ENCODE peak calls at places on chromosomes 1 and 21, in nine cellular contexts. U, E, X, P, V, Q, R, K and W are unnamed samples.

GRCh38 chr1:49397086-49397485 is 620.4 kb upstream of the BEND5 start:
- DNase-seq in U (no peak), Q (no peak), E (no peak), P (no peak), V (no peak), R (no peak), X (no peak), K (no peak), W (no peak)

GRCh38 chr1:3903141-3904005 is 3.3 kb upstream of the C1orf174 start:
- DNase-seq in R (peak), K (no peak), P (no peak), E (no peak), X (no peak), Q (no peak), U (no peak), V (no peak), W (no peak)

GRCh38 chr1:93672069-93672468 is 9.6 kb downstream of the BCAR3 start:
- DNase-seq in V (peak), P (no peak), U (peak), E (peak), Q (no peak), X (peak), K (peak), R (peak), W (peak)

GRCh38 chr1:93608188-93609109 is 73.2 kb downstream of the BCAR3 start:
- DNase-seq in V (peak), E (peak), U (no peak), R (peak), Q (peak), K (no peak), X (no peak), P (no peak), W (no peak)

GRCh38 chr1:167263784-167264464 is 43.2 kb downstream of the POU2F1 start:
- DNase-seq in K (no peak), Q (no peak), E (no peak), P (no peak), V (no peak), X (no peak), U (peak), R (no peak), W (peak)

GRCh38 chr1:193730017-193730416 is 543.6 kb upstream of the B3GALT2 start:
- DNase-seq in R (peak), U (peak), X (peak), Q (no peak), V (no peak), P (no peak), E (peak), K (no peak), W (no peak)

GRCh38 chr1:212132040-212132439 is 96.5 kb downstream of the DTL start:
- DNase-seq in X (peak), V (no peak), E (peak), R (peak), Q (no peak), P (no peak), U (no peak), K (peak), W (no peak)

GRCh38 chr1:41379741-41380130 is 18.5 kb downstream of the FOXO6 start:
- DNase-seq in K (no peak), E (no peak), Q (no peak), P (no peak), U (no peak), V (no peak), X (no peak), R (no peak), W (no peak)

GRCh38 chr1:243179714-243180113 is 75.4 kb downstream of the CEP170 start:
- DNase-seq in E (no peak), U (no peak), Q (no peak), K (no peak), X (peak), R (peak), V (peak), P (no peak), W (no peak)

GRCh38 chr1:229344139-229344538 is 1.3 kb upstream of the CCSAP start:
- DNase-seq in X (peak), P (no peak), E (no peak), R (no peak), K (peak), U (no peak), V (no peak), Q (no peak), W (no peak)

GRCh38 chr1:43034195-43034658 is 75.6 kb upstream of the SLC2A1 start:
- DNase-seq in U (no peak), P (no peak), X (no peak), K (no peak), E (no peak), R (no peak), Q (no peak), V (no peak), W (no peak)

GRCh38 chr1:179881642-179882252 is 338 bp upstream of the TOR1AIP1 start:
- DNase-seq in Q (peak), U (peak), R (peak), X (peak), K (no peak), V (peak), E (peak), P (no peak), W (no peak)

GRCh38 chr1:102954576-102954975 is 153.7 kb downstream of the COL11A1 start:
- DNase-seq in R (no peak), X (no peak), U (no peak), V (no peak), K (no peak), E (no peak), P (no peak), Q (peak), W (no peak)

GRCh38 chr1:173093721-173094450 is 43.1 kb upstream of the TNFSF18 start:
- DNase-seq in R (no peak), K (peak), E (no peak), U (no peak), P (no peak), X (peak), V (no peak), Q (no peak), W (no peak)

GRCh38 chr21:18529253-18529652 is 125.7 kb upstream of the TMPRSS15 start:
- DNase-seq in P (no peak), E (no peak), U (no peak), X (peak), R (peak), V (peak), Q (no peak), K (no peak), W (no peak)

GRCh38 chr1:244918422-244919319 is 54.3 kb upstream of the HNRNPU start:
- DNase-seq in P (peak), Q (peak), E (peak), U (peak), R (peak), K (peak), V (peak), X (peak), W (peak)

GRCh38 chr1:66494488-66494887 is 39.5 kb upstream of the SGIP1 start:
- DNase-seq in R (no peak), E (no peak), U (no peak), K (no peak), Q (no peak), X (no peak), V (peak), P (no peak), W (no peak)

GRCh38 chr1:207828485-207829158 is 76.8 kb downstream of the CD46 start:
- DNase-seq in X (peak), K (peak), P (peak), U (peak), R (peak), V (peak), Q (peak), E (peak), W (peak)

GRCh38 chr1:59697138-59697811 is 117.5 kb upstream of the HOOK1 start:
- DNase-seq in Q (no peak), P (no peak), R (no peak), X (peak), E (no peak), U (no peak), V (peak), K (no peak), W (no peak)

GRCh38 chr1:156926175-156926574 is 5.7 kb downstream of the LRRC71 start:
- DNase-seq in X (peak), K (peak), Q (peak), V (no peak), E (peak), U (peak), R (peak), P (no peak), W (peak)

GRCh38 chr1:5648410-5649165 is 343.6 kb downstream of the NPHP4 start:
- DNase-seq in X (no peak), U (no peak), Q (no peak), E (no peak), V (no peak), K (peak), R (no peak), P (no peak), W (peak)

GRCh38 chr21:34835526-34835925 is 166.7 kb downstream of the CLIC6 start:
- DNase-seq in X (peak), E (no peak), Q (no peak), U (no peak), R (peak), K (no peak), P (no peak), V (no peak), W (no peak)

GRCh38 chr21:41816583-41817165 is 49.8 kb upstream of the RIPK4 start:
- DNase-seq in E (peak), Q (peak), R (peak), K (peak), P (peak), U (peak), X (peak), V (peak), W (peak)

GRCh38 chr1:53376742-53377437 is 49.0 kb upstream of the LRP8 start:
- DNase-seq in K (no peak), X (no peak), P (no peak), Q (no peak), E (no peak), V (no peak), U (no peak), R (no peak), W (no peak)

GRCh38 chr1:108027389-108027788 is 62.4 kb upstream of the VAV3 start:
- DNase-seq in U (no peak), X (no peak), V (no peak), R (no peak), P (no peak), Q (no peak), K (no peak), E (no peak), W (no peak)

GRCh38 chr1:219794085-219794743 is 134.1 kb downstream of the SLC30A10 start:
- DNase-seq in Q (no peak), X (no peak), V (no peak), U (no peak), R (no peak), E (no peak), K (no peak), P (no peak), W (no peak)

GRCh38 chr1:9317591-9318331 is 25.1 kb downstream of the SPSB1 start:
- DNase-seq in K (no peak), U (peak), V (peak), Q (no peak), R (peak), E (peak), X (peak), P (no peak), W (peak)
- H3K4me2 ChIP-seq in K (no peak), U (peak), V (peak), Q (no peak), R (no peak), E (no peak), X (peak), P (no peak), W (no peak)

GRCh38 chr1:25820247-25821111 is 725 bp downstream of the MTFR1L start:
- DNase-seq in R (peak), E (peak), X (peak), U (peak), P (no peak), K (peak), Q (peak), V (peak), W (peak)

GRCh38 chr1:25819496-25820246 is at the start of gene MTFR1L:
- DNase-seq in K (peak), U (peak), R (peak), E (peak), Q (peak), P (peak), V (peak), X (peak), W (peak)

GRCh38 chr1:25818569-25818968 is 1.2 kb upstream of the MTFR1L start:
- DNase-seq in P (no peak), K (no peak), V (no peak), X (peak), R (no peak), E (no peak), U (no peak), Q (no peak), W (no peak)

GRCh38 chr1:25821112-25821476 is 1.3 kb downstream of the MTFR1L start:
- DNase-seq in K (no peak), U (no peak), V (no peak), Q (no peak), P (no peak), E (no peak), R (no peak), X (peak), W (no peak)

DNA sequence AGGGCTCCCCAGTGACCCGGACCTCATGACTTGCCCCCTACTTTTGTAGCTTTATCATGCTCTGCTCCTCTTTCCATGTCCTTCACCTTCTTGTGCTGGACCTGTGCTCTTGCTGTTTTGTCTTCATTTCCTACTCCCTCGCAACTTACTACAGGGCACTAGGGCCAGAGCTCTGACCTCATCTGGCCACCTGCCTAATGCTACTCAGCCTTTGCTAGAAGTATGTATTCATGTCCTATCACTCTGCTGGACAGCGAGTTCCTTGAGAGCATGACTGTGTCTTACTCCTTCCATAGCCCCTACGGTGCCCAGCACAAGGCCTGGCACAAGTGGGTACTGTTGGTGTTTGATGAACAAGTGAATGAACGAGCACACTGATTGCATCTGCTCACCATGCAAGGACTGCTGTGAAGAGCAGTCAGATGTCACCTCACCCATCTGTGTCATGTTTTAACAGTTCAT is 1.9 kb downstream of the MTFR1L start:
- DNase-seq in Q (no peak), P (no peak), U (no peak), R (no peak), X (peak), K (no peak), V (no peak), E (peak), W (no peak)
- H3K27ac ChIP-seq in Q (no peak), P (no peak), U (no peak), R (no peak), X (no peak), K (no peak), V (no peak), E (no peak), W (no peak)

GRCh38 chr1:19038096-19038495 is 81.6 kb upstream of the IFFO2 start:
- DNase-seq in U (no peak), P (no peak), Q (no peak), K (no peak), V (no peak), X (no peak), R (no peak), E (no peak), W (no peak)
- H3K4me2 ChIP-seq in U (no peak), P (no peak), Q (no peak), K (no peak), V (no peak), X (no peak), R (no peak), E (no peak), W (no peak)

GRCh38 chr1:171250263-171250662 is 2.0 kb downstream of the FMO1 start:
- DNase-seq in R (no peak), U (no peak), K (no peak), Q (no peak), P (no peak), V (no peak), E (no peak), X (no peak), W (no peak)
- H3K27ac ChIP-seq in R (no peak), U (no peak), K (no peak), Q (no peak), P (no peak), V (no peak), E (no peak), X (no peak), W (no peak)

GRCh38 chr1:81582467-81582986 is 218.2 kb upstream of the ADGRL2 start:
- DNase-seq in E (peak), Q (no peak), K (peak), R (peak), V (no peak), U (peak), P (no peak), X (peak), W (no peak)

GRCh38 chr1:81588149-81588548 is 212.6 kb upstream of the ADGRL2 start:
- DNase-seq in U (no peak), P (no peak), R (no peak), Q (no peak), V (no peak), E (no peak), K (no peak), X (no peak), W (no peak)

GRCh38 chr1:81584398-81584797 is 216.3 kb upstream of the ADGRL2 start:
- DNase-seq in V (no peak), R (peak), X (no peak), Q (no peak), P (no peak), E (peak), K (no peak), U (no peak), W (no peak)

GRCh38 chr1:81583878-81584277 is 216.9 kb upstream of the ADGRL2 start:
- DNase-seq in R (peak), X (no peak), P (no peak), K (no peak), U (no peak), V (no peak), E (no peak), Q (no peak), W (no peak)

DNA sequence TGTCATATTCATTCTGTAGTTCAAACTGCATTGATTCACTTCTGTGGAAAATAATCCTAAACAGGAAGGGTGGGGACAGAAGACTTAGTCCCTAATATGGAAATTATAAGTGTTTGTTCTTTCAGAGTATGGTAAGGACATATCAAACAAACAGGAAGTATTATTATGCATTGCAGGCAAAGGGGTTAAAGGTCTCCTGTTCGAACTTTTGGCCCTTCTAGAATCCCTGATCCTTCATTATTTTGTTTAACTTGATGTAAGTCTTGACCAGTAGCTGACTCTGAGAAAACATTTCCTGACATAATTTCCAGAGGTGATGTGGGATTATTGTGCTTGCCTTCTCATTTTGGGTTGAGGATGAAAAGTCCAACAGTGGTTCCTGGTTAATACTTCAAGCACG is 215.4 kb upstream of the ADGRL2 start:
- DNase-seq in U (no peak), E (no peak), X (no peak), P (no peak), R (peak), V (peak), Q (no peak), K (no peak), W (no peak)
- H3K4me2 ChIP-seq in U (no peak), E (no peak), X (no peak), P (no peak), R (no peak), V (no peak), Q (no peak), K (no peak), W (no peak)